ENCODE peak calls at places on chromosome 3, in four cellular contexts. E is neural crest cell; C is CD8-positive, alpha-beta T cell; O is neural progenitor cell. G is an unnamed sample.

GRCh38 chr3:104145164-104145563 is 1221.5 kb upstream of the ALCAM start:
- DNase-seq in E (no peak), C (no peak), O (no peak), G (peak; percentile 20)

GRCh38 chr3:72398781-72399180 is 449.5 kb downstream of the SHQ1 start:
- DNase-seq in E (no peak), C (no peak), O (no peak), G (no peak)

GRCh38 chr3:168094877-168095610 is 680 bp downstream of the GOLIM4 start:
- DNase-seq in E (peak; percentile 48), C (peak; percentile 53), O (peak; percentile 82), G (no peak)

GRCh38 chr3:174775603-174776002 is 83.5 kb upstream of the NAALADL2 start:
- DNase-seq in E (no peak), C (no peak), O (no peak), G (no peak)

GRCh38 chr3:151047636-151048035 is 37.8 kb upstream of the MED12L start:
- DNase-seq in E (no peak), C (no peak), O (no peak), G (no peak)

GRCh38 chr3:48845170-48845569 is 2.5 kb downstream of the PRKAR2A start:
- DNase-seq in E (no peak), C (no peak), O (no peak), G (no peak)

GRCh38 chr3:156668073-156668763 is 6.2 kb upstream of the TIPARP start:
- DNase-seq in E (no peak), C (no peak), O (no peak), G (peak; percentile 60)

GRCh38 chr3:49602049-49602554 is 47.8 kb downstream of the BSN start:
- DNase-seq in E (no peak), C (no peak), O (no peak), G (no peak)

GRCh38 chr3:54957711-54958110 is 29.9 kb upstream of the LRTM1 start:
- DNase-seq in E (no peak), C (no peak), O (no peak), G (no peak)

GRCh38 chr3:64163755-64164148 is 61.5 kb downstream of the PRICKLE2 start:
- DNase-seq in E (no peak), C (no peak), O (no peak), G (peak; percentile 50)

GRCh38 chr3:48599077-48599501 is 4.0 kb upstream of the COL7A1 start:
- DNase-seq in E (no peak), C (no peak), O (no peak), G (no peak)

GRCh38 chr3:50322386-50323091 is at the start of gene HYAL2:
- DNase-seq in E (no peak), C (no peak), O (peak; percentile 61), G (no peak)

GRCh38 chr3:126557761-126558160 is 971 bp downstream of the C3orf22 start:
- DNase-seq in E (no peak), C (peak; percentile 38), O (no peak), G (no peak)

GRCh38 chr3:194592798-194593752 is 40.1 kb downstream of the TMEM44 start:
- DNase-seq in E (no peak), C (no peak), O (no peak), G (no peak)

GRCh38 chr3:52396011-52396906 is 48.6 kb downstream of the SEMA3G start:
- DNase-seq in E (no peak), C (no peak), O (no peak), G (no peak)

GRCh38 chr3:185852562-185853135 is 27.8 kb upstream of the IGF2BP2 start:
- DNase-seq in E (no peak), C (no peak), O (no peak), G (peak; percentile 30)

GRCh38 chr3:11080492-11080891 is 73.8 kb upstream of the HRH1 start:
- DNase-seq in E (no peak), C (no peak), O (no peak), G (no peak)

GRCh38 chr3:138646527-138646926 is 38.0 kb downstream of the FAIM start:
- DNase-seq in E (no peak), C (no peak), O (no peak), G (no peak)

GRCh38 chr3:15223684-15224575 is 17.9 kb downstream of the CAPN7 start:
- DNase-seq in E (no peak), C (no peak), O (no peak), G (no peak)